ENCODE peak calls at places on chromosomes 13 and 19, in six cellular contexts. U is astrocyte of the spinal cord, D is uterus, Z is mesothelial cell of epicardium, H is pancreas, J is brain microvascular endothelial cell. G is an unnamed sample.

GRCh38 chr13:73146705-73147104 is 87.9 kb downstream of the KLF5 start:
- DNase-seq in U (no peak), D (no peak), Z (no peak), H (no peak), J (no peak), G (no peak)

GRCh38 chr13:49374585-49375290 is 69.1 kb downstream of the CAB39L start:
- DNase-seq in U (peak), D (no peak), Z (no peak), H (no peak), J (peak), G (no peak)

GRCh38 chr13:36769126-36769525 is 49.9 kb upstream of the RFXAP start:
- DNase-seq in U (no peak), D (no peak), Z (no peak), H (no peak), J (no peak), G (no peak)

GRCh38 chr13:50156140-50156539 is 140.9 kb downstream of the KCNRG start:
- DNase-seq in U (peak), D (no peak), Z (no peak), H (no peak), J (peak), G (no peak)

GRCh38 chr19:48378194-48378570 is 13.2 kb downstream of the KDELR1 start:
- DNase-seq in U (no peak), D (no peak), Z (no peak), H (no peak), J (no peak), G (no peak)

GRCh38 chr13:52695856-52696255 is 43.2 kb downstream of the SUGT1 start:
- DNase-seq in U (peak), D (no peak), Z (no peak), H (no peak), J (peak), G (no peak)

GRCh38 chr13:66461021-66461420 is 769.1 kb downstream of the PCDH9 start:
- DNase-seq in U (peak), D (no peak), Z (no peak), H (no peak), J (no peak), G (no peak)

GRCh38 chr13:96533408-96533807 is 443.5 kb downstream of the HS6ST3 start:
- DNase-seq in U (no peak), D (no peak), Z (no peak), H (no peak), J (no peak), G (no peak)

GRCh38 chr13:94454334-94454733 is 25.1 kb downstream of the DCT start:
- DNase-seq in U (no peak), D (no peak), Z (no peak), H (no peak), J (no peak), G (no peak)

GRCh38 chr13:101545521-101545920 is 93.0 kb downstream of the ITGBL1 start:
- DNase-seq in U (peak), D (no peak), Z (no peak), H (no peak), J (peak), G (no peak)

GRCh38 chr19:47228168-47228936 is 2.6 kb downstream of the BBC3 start:
- DNase-seq in U (peak), D (peak), Z (peak), H (peak), J (no peak), G (peak)

GRCh38 chr19:48573163-48573505 is 21.2 kb downstream of the SULT2B1 start:
- DNase-seq in U (no peak), D (no peak), Z (no peak), H (no peak), J (no peak), G (no peak)

GRCh38 chr13:43783820-43784219 is 3.0 kb downstream of the ENOX1 start:
- DNase-seq in U (peak), D (no peak), Z (no peak), H (no peak), J (peak), G (no peak)

GRCh38 chr13:27137759-27138158 is 33.9 kb downstream of the USP12 start:
- DNase-seq in U (no peak), D (no peak), Z (no peak), H (no peak), J (no peak), G (no peak)

GRCh38 chr13:76012091-76012721 is 376.1 kb downstream of the LMO7 start:
- DNase-seq in U (peak), D (no peak), Z (no peak), H (no peak), J (peak), G (no peak)

GRCh38 chr19:43525836-43526771 is 897 bp downstream of the ETHE1 start:
- DNase-seq in U (peak), D (peak), Z (no peak), H (no peak), J (no peak), G (peak)

GRCh38 chr13:113650275-113650674 is 7.7 kb downstream of the ATP4B start:
- DNase-seq in U (no peak), D (no peak), Z (peak), H (no peak), J (no peak), G (no peak)

GRCh38 chr13:29503041-29503837 is 92.2 kb downstream of the SLC7A1 start:
- DNase-seq in U (peak), D (no peak), Z (no peak), H (no peak), J (no peak), G (no peak)

GRCh38 chr13:51811920-51812328 is 8.0 kb upstream of the DHRS12 start:
- DNase-seq in U (no peak), D (no peak), Z (no peak), H (no peak), J (no peak), G (peak)

GRCh38 chr19:4327252-4327876 is 11.3 kb downstream of the STAP2 start:
- DNase-seq in U (peak), D (peak), Z (peak), H (peak), J (peak), G (peak)

GRCh38 chr13:109818891-109819290 is 32.5 kb upstream of the IRS2 start:
- DNase-seq in U (no peak), D (no peak), Z (no peak), H (no peak), J (no peak), G (no peak)

GRCh38 chr13:44921931-44922758 is 67.1 kb downstream of the NUFIP1 start:
- DNase-seq in U (peak), D (peak), Z (no peak), H (peak), J (peak), G (peak)

GRCh38 chr19:52297601-52298358 is 811 bp downstream of the ZNF480 start:
- DNase-seq in U (no peak), D (no peak), Z (no peak), H (no peak), J (no peak), G (no peak)

GRCh38 chr19:37333457-37333856 is 37.4 kb upstream of the ZNF527 start:
- DNase-seq in U (no peak), D (no peak), Z (no peak), H (no peak), J (no peak), G (no peak)

GRCh38 chr13:45321230-45321629 is 19.8 kb downstream of the TPT1 start:
- DNase-seq in U (no peak), D (no peak), Z (no peak), H (no peak), J (no peak), G (no peak)

GRCh38 chr13:30997697-30998547 is 65.5 kb downstream of the TEX26 start:
- DNase-seq in U (no peak), D (no peak), Z (no peak), H (no peak), J (no peak), G (no peak)

GRCh38 chr13:114100446-114101320 is 31.7 kb downstream of the RASA3 start:
- DNase-seq in U (no peak), D (peak), Z (no peak), H (peak), J (no peak), G (peak)

GRCh38 chr13:91397595-91397994 is 826 bp upstream of the GPC5 start:
- DNase-seq in U (no peak), D (no peak), Z (no peak), H (no peak), J (no peak), G (no peak)

GRCh38 chr13:110012102-110012739 is 225.8 kb upstream of the IRS2 start:
- DNase-seq in U (peak), D (no peak), Z (no peak), H (no peak), J (peak), G (no peak)

GRCh38 chr13:40676007-40676406 is 9.6 kb upstream of the FOXO1 start:
- DNase-seq in U (no peak), D (no peak), Z (no peak), H (no peak), J (no peak), G (no peak)

GRCh38 chr13:90197722-90198121 is 1149.8 kb upstream of the MIR17HG start:
- DNase-seq in U (peak), D (no peak), Z (no peak), H (no peak), J (no peak), G (no peak)

GRCh38 chr19:38387550-38388309 is at the start of gene GGN:
- DNase-seq in U (peak), D (peak), Z (peak), H (peak), J (peak), G (peak)

GRCh38 chr13:25214371-25215252 is 42.5 kb upstream of the AMER2 start:
- DNase-seq in U (peak), D (peak), Z (no peak), H (no peak), J (no peak), G (no peak)

GRCh38 chr13:43848250-43848649 is 31.3 kb downstream of the CCDC122 start:
- DNase-seq in U (peak), D (no peak), Z (no peak), H (no peak), J (peak), G (no peak)

GRCh38 chr13:20769834-20770233 is 3.9 kb downstream of the EEF1AKMT1 start:
- DNase-seq in U (no peak), D (no peak), Z (no peak), H (no peak), J (no peak), G (no peak)

DNA sequence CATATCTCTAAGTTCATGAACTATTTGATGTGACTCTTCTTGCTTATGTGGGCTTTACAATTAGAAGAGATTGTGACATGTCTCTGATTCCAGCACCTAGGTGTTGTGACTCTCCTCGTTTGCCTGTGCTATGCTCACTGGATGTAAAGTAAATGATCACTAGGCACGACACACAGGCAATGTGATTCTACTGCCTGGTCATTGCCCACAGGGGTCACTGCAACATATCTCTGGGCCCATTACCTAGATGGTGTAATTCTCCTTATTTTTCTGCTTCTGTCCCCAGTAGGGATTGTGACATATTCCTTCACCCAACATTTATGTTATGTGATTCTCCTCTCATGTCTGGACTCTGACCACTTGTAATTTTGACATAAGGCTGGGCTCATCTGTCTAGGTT is 65.8 kb upstream of the ZNF91 start:
- DNase-seq in U (no peak), D (no peak), Z (no peak), H (no peak), J (no peak), G (no peak)
- TF ChIP-seq CTCF in U (no peak), D (no peak), Z (no peak), H (no peak), J (no peak), G (no peak)

DNA sequence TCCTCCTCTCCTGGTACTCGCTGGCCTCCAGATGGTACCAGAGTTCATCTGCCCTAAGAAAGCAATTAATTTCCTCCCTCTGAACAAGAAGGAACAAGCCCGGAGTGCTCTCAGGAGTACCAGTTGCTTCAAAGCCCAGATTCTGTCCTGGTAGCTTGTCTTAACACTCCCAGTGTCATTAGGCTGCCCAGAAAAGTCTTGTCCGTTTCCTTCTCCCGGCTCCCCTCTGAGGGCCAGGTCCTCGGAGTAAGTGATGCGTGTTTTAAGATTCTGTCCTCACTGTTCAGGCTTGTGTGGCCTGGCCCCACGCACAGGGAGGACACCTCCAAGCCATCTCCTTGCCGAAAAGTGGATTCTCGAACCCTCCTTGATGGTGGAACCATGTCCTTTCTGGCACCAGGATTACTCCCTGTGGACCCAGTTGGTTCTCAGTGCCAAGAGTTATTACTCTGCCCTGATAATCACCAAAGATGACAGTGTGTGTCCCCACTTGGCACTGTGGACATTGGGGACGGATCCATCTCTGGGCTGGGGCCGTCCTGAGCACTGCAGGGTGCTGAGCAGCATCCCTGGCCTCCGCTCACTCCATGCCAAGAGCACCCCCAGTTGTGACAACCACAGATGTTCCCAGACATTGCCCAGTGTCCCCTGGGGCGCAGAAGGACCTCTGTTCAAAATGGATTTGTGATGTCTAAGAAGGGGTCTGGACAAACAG is 52.5 kb downstream of the RFX2 start:
- DNase-seq in U (no peak), D (peak), Z (no peak), H (no peak), J (no peak), G (no peak)
- TF ChIP-seq CTCF in U (no peak), D (no peak), Z (no peak), H (no peak), J (no peak), G (no peak)

DNA sequence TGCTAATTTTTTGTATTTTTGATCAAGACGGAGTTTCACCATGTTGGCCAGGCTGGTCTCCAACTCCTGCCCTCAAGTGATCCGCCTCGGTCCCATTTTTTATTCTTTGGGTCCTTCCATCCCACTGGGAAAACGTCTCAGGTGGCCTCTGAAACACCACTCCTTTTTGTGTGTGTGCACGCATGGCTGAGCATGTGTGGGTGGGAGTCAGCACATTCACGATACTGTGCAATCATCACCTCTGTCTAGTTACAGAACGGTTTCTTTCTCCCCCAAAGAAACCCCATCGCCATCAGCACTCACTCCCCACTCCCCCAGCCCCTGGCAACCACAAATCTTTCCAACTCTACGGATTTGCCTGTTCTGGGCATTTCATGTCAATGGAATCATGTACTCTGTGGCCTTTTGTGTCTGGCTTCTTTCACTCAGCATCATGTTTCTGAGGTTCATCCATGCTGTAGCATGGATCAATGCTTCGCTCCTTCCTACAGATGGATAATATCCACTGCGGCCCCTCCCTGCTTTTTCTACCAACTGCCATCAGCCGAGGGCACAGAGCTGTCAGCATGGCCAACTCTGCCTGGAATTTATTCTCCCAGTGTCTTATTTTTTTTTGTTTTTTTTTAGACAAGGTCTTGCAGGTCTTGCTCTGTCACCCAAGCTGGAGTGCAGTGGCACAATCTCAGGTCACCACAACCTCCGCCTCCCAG is 9.7 kb downstream of the F2RL3 start:
- DNase-seq in U (no peak), D (no peak), Z (no peak), H (no peak), J (no peak), G (no peak)
- TF ChIP-seq CTCF in U (no peak), D (no peak), Z (no peak), H (no peak), J (no peak), G (no peak)

GRCh38 chr19:41570639-41571112 is 5.3 kb upstream of the CEACAM21 start:
- DNase-seq in U (peak), D (peak), Z (no peak), H (peak), J (peak), G (peak)
- TF ChIP-seq CTCF in U (peak), D (peak), Z (no peak), H (peak), J (peak), G (peak)

GRCh38 chr13:34822681-34823080 is 119.4 kb upstream of the NBEA start:
- DNase-seq in U (no peak), D (no peak), Z (no peak), H (no peak), J (no peak), G (no peak)
- TF ChIP-seq CTCF in U (no peak), D (no peak), Z (no peak), H (no peak), J (no peak), G (no peak)

GRCh38 chr13:112392719-112393118 is 16.6 kb downstream of the SPACA7 start:
- DNase-seq in U (no peak), D (no peak), Z (no peak), H (no peak), J (no peak), G (no peak)
- TF ChIP-seq CTCF in U (no peak), D (no peak), Z (no peak), H (no peak), J (no peak), G (no peak)

DNA sequence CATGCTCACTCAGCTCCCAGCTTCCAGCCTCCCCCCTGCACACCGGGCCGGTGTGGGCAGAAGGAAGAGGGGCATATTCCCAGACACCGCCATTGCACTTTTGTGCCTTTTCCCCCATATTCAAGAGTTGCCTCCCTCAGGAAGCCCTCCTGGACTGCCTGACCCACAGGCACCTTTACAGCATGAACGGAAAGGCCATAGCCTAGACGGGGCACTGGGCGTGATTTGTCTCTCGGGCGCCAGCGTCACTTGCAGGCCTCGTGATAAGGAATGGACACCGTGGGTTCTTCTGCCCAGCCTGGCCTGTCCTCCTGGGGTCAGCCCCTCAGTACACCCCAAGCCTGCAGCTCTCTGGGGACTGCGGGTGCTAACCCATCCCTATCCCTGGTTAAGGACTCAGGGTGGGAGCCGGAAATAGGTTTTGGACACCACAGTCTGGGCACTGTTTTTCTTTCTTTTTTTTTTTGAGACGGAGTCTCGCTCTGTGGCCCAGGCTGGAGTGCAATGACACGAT is 933 bp upstream of the UQCR11 start:
- DNase-seq in U (no peak), D (no peak), Z (no peak), H (no peak), J (no peak), G (no peak)
- TF ChIP-seq CTCF in U (no peak), D (no peak), Z (no peak), H (no peak), J (no peak), G (no peak)

G was measured in tibial artery.